ENCODE peak calls at places on chromosome 10, in eight cellular contexts. Z is cardiac muscle cell, U is stomach, L is tibial artery, O is psoas muscle, D is aorta, S is Panc1, M is fibroblast of lung. F is an unnamed sample.
A peak's percentile ranks its signal among the peaks of the same experiment; 100 is the strongest.

GRCh38 chr10:92799591-92799990 is 48.7 kb upstream of the EXOC6 start:
- DNase-seq in Z (peak; percentile 23), U (no peak), L (no peak), O (no peak), D (no peak), S (no peak), M (peak; percentile 14), F (no peak)

GRCh38 chr10:95485445-95485844 is 75.7 kb downstream of the SORBS1 start:
- DNase-seq in Z (peak; percentile 6), U (no peak), L (no peak), O (no peak), D (no peak), S (no peak), M (no peak), F (no peak)

GRCh38 chr10:101839421-101840063 is 4.1 kb downstream of the KCNIP2 start:
- DNase-seq in Z (peak; percentile 59), U (peak; percentile 60), L (no peak), O (peak; percentile 44), D (peak; percentile 83), S (no peak), M (no peak), F (no peak)

GRCh38 chr10:72563327-72563932 is 62.4 kb downstream of the MICU1 start:
- DNase-seq in Z (no peak), U (no peak), L (no peak), O (no peak), D (no peak), S (no peak), M (no peak), F (no peak)

GRCh38 chr10:3248526-3249255 is 76.1 kb upstream of the PITRM1 start:
- DNase-seq in Z (peak; percentile 85), U (no peak), L (no peak), O (no peak), D (no peak), S (peak; percentile 47), M (peak; percentile 92), F (no peak)

GRCh38 chr10:65793738-65794425 is 1132.0 kb upstream of the LRRTM3 start:
- DNase-seq in Z (peak; percentile 1), U (peak; percentile 84), L (no peak), O (no peak), D (no peak), S (no peak), M (peak; percentile 39), F (no peak)

GRCh38 chr10:52738951-52739350 is 33.6 kb downstream of the MBL2 start:
- DNase-seq in Z (no peak), U (no peak), L (no peak), O (no peak), D (no peak), S (no peak), M (no peak), F (no peak)

GRCh38 chr10:23146069-23146657 is 45.9 kb upstream of the PTF1A start:
- DNase-seq in Z (no peak), U (no peak), L (no peak), O (no peak), D (no peak), S (no peak), M (no peak), F (no peak)

GRCh38 chr10:115846528-115846927 is 426.5 kb downstream of the GFRA1 start:
- DNase-seq in Z (no peak), U (no peak), L (no peak), O (no peak), D (no peak), S (no peak), M (no peak), F (no peak)

GRCh38 chr10:7488418-7488829 is 77.6 kb upstream of the SFMBT2 start:
- DNase-seq in Z (peak; percentile 64), U (no peak), L (no peak), O (no peak), D (no peak), S (no peak), M (peak; percentile 64), F (peak; percentile 41)

GRCh38 chr10:131862548-131862947 is 38.3 kb upstream of the PPP2R2D start:
- DNase-seq in Z (no peak), U (no peak), L (peak; percentile 58), O (no peak), D (no peak), S (no peak), M (no peak), F (no peak)

GRCh38 chr10:131173484-131174210 is 137.9 kb downstream of the TCERG1L start:
- DNase-seq in Z (no peak), U (peak; percentile 24), L (peak; percentile 24), O (no peak), D (no peak), S (no peak), M (no peak), F (no peak)

GRCh38 chr10:12961416-12961815 is 40.1 kb downstream of the CCDC3 start:
- DNase-seq in Z (no peak), U (no peak), L (peak; percentile 70), O (no peak), D (no peak), S (no peak), M (no peak), F (no peak)

GRCh38 chr10:24727811-24728210 is 4.1 kb upstream of the ARHGAP21 start:
- DNase-seq in Z (no peak), U (no peak), L (no peak), O (no peak), D (no peak), S (no peak), M (no peak), F (no peak)

GRCh38 chr10:11631890-11632587 is 20.6 kb upstream of the USP6NL start:
- DNase-seq in Z (no peak), U (no peak), L (no peak), O (no peak), D (no peak), S (no peak), M (no peak), F (no peak)
- H3K4me3 ChIP-seq in Z (no peak overlapping the region), U (no peak overlapping the region), L (no peak overlapping the region), O (no peak overlapping the region), D (no peak overlapping the region), S (no peak overlapping the region), M (no peak overlapping the region), F (no peak overlapping the region)

GRCh38 chr10:97923476-97923875 is 73.8 kb downstream of the GOLGA7B start:
- DNase-seq in Z (no peak), U (no peak), L (no peak), O (no peak), D (peak; percentile 59), S (no peak), M (no peak), F (no peak)
- H3K4me1 ChIP-seq in Z (no peaks in the 10 kb centered on the region), U (peaks cover 13% of the 10 kb centered on the region), L (no peaks in the 10 kb centered on the region), O (no peaks in the 10 kb centered on the region), D (no peaks in the 10 kb centered on the region), S (no peaks in the 10 kb centered on the region), M (no peaks in the 10 kb centered on the region), F (peaks cover 7% of the 10 kb centered on the region)

GRCh38 chr10:49015700-49016099 is 76.1 kb upstream of the LRRC18 start:
- DNase-seq in Z (no peak), U (no peak), L (no peak), O (no peak), D (no peak), S (no peak), M (no peak), F (no peak)
- H3K4me3 ChIP-seq in Z (no peak overlapping the region), U (no peak overlapping the region), L (no peak overlapping the region), O (no peak overlapping the region), D (no peak overlapping the region), S (no peak overlapping the region), M (no peak overlapping the region), F (no peak overlapping the region)

GRCh38 chr10:51651063-51651462 is 48.3 kb downstream of the CSTF2T start:
- DNase-seq in Z (peak; percentile 34), U (no peak), L (no peak), O (no peak), D (no peak), S (no peak), M (peak; percentile 31), F (no peak)
- H3K4me1 ChIP-seq in Z (no peaks in the 10 kb centered on the region), U (no peaks in the 10 kb centered on the region), L (peaks cover 18% of the 10 kb centered on the region), O (peaks cover 32% of the 10 kb centered on the region), D (peaks cover 4% of the 10 kb centered on the region), S (no peaks in the 10 kb centered on the region), M (no peaks in the 10 kb centered on the region), F (no peaks in the 10 kb centered on the region)

DNA sequence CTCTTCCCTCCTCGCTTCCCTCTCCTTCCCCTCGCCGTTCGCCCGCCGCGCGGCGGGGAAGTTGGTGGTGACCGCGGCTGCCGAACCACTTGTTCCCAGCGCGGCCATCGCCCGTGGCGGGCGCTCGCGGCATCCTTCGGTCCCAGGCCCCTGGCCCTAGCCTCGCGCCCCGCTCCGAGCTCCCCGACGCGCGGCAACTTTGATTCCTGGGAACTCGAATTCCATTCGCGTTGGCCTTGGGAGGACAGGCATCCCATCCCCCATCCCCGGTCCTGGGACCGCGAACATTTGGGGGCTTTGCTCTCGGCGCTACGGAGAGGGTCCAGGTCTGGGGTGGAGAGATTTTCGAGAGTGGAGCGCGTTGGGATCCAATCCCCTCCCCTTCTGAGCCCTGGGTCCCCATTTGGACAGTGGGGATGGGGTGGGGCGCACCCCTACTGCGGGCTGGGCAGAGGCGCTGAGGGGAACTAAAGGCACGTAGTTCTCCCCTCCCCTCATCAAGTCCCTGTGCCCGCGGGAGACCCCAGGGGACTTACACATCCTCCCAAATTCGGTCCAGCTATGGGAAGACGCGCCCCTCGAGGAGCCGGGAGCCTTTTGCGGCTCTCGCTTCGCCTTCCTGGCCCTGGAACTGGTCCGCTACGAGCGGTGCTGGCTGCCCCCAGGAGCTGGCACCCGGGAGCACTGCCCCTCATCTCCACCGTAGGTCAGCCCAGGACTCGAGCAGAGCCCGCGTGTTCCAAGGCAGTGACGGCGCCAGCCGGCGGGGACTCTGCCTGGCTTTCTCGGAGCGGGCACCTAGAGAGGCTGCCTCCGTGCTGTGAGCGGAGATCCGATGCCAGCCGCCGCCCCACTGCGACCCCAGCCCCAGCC is 856 bp downstream of the CDH23 start:
- DNase-seq in Z (no peak), U (no peak), L (no peak), O (peak; percentile 22), D (peak; percentile 79), S (no peak), M (no peak), F (no peak)
- H3K4me3 ChIP-seq in Z (peak overlapping the region; percentile 44), U (peak overlapping the region; percentile 53), L (peak overlapping the region; percentile 56), O (peak overlapping the region; percentile 63), D (peak overlapping the region; percentile 59), S (peak overlapping the region; percentile 48), M (no peak overlapping the region), F (peak overlapping the region; percentile 57)

F was measured in tibial nerve.